ENCODE peak calls at places on chromosomes 13 and 19, in four cellular contexts. G is A549, L is HepG2, K is transverse colon. M is an unnamed sample.

GRCh38 chr13:59250276-59250990 is 913.3 kb downstream of the DIAPH3 start:
- DNase-seq in G (no peak), L (no peak), K (no peak), M (no peak)

GRCh38 chr13:21074601-21075302 is 13.4 kb upstream of the LATS2 start:
- DNase-seq in G (no peak), L (no peak), K (no peak), M (peak; percentile 78)

GRCh38 chr13:99417821-99418662 is 83.2 kb upstream of the TM9SF2 start:
- DNase-seq in G (no peak), L (no peak), K (no peak), M (no peak)

GRCh38 chr13:23510979-23511735 is 59.1 kb upstream of the TNFRSF19 start:
- DNase-seq in G (no peak), L (peak; percentile 62), K (no peak), M (no peak)

GRCh38 chr13:29902632-29903305 is 52.4 kb upstream of the UBL3 start:
- DNase-seq in G (no peak), L (no peak), K (no peak), M (no peak)

GRCh38 chr13:106867249-106867648 is 299.3 kb upstream of the ARGLU1 start:
- DNase-seq in G (no peak), L (no peak), K (no peak), M (no peak)

GRCh38 chr19:1107655-1108261 is 4.0 kb downstream of the GPX4 start:
- DNase-seq in G (no peak), L (no peak), K (no peak), M (no peak)

GRCh38 chr19:39858541-39858940 is 12.4 kb upstream of the FBL start:
- DNase-seq in G (no peak), L (peak; percentile 35), K (peak; percentile 50), M (peak; percentile 80)

GRCh38 chr19:4547303-4548237 is 7.7 kb upstream of the LRG1 start:
- DNase-seq in G (no peak), L (no peak), K (no peak), M (no peak)

GRCh38 chr13:26502826-26503225 is 54.7 kb upstream of the WASF3 start:
- DNase-seq in G (no peak), L (no peak), K (no peak), M (peak; percentile 80)

GRCh38 chr19:13844130-13844631 is 32.8 kb upstream of the NANOS3 start:
- DNase-seq in G (no peak), L (no peak), K (no peak), M (no peak)

GRCh38 chr13:30639671-30640070 is 22.0 kb downstream of the USPL1 start:
- DNase-seq in G (no peak), L (no peak), K (no peak), M (no peak)

GRCh38 chr13:25844559-25845434 is 207.0 kb downstream of the SHISA2 start:
- DNase-seq in G (no peak), L (no peak), K (no peak), M (no peak)

GRCh38 chr13:98563071-98563470 is 13.8 kb downstream of the STK24 start:
- DNase-seq in G (no peak), L (no peak), K (no peak), M (peak; percentile 54)

GRCh38 chr13:77544365-77544764 is 8.9 kb downstream of the SCEL start:
- DNase-seq in G (no peak), L (no peak), K (peak; percentile 8), M (peak; percentile 73)

GRCh38 chr19:49506575-49507105 is 5.8 kb upstream of the FCGRT start:
- DNase-seq in G (peak; percentile 80), L (peak; percentile 71), K (peak; percentile 83), M (no peak)

GRCh38 chr19:11399667-11400066 is 15.6 kb upstream of the EPOR start:
- DNase-seq in G (no peak), L (no peak), K (no peak), M (no peak)

GRCh38 chr19:17404015-17404414 is 1.4 kb downstream of the BST2 start:
- DNase-seq in G (no peak), L (no peak), K (no peak), M (no peak)

GRCh38 chr19:30065680-30066606 is 123.9 kb downstream of the URI1 start:
- DNase-seq in G (no peak), L (no peak), K (peak; percentile 0), M (no peak)

GRCh38 chr19:10988380-10988779 is 27.6 kb downstream of the SMARCA4 start:
- DNase-seq in G (no peak), L (no peak), K (no peak), M (no peak)

GRCh38 chr13:49457221-49457620 is 13.1 kb downstream of the SETDB2 start:
- DNase-seq in G (no peak), L (no peak), K (no peak), M (no peak)

GRCh38 chr19:34345934-34346333 is 19.1 kb upstream of the GPI start:
- DNase-seq in G (peak; percentile 91), L (peak; percentile 63), K (peak; percentile 81), M (no peak)

GRCh38 chr13:82879921-82880320 is 1002.4 kb downstream of the SLITRK1 start:
- DNase-seq in G (no peak), L (no peak), K (no peak), M (no peak)

GRCh38 chr19:4278460-4278901 is 585 bp upstream of the SHD start:
- DNase-seq in G (no peak), L (no peak), K (no peak), M (no peak)

GRCh38 chr19:34088292-34088691 is 84.0 kb upstream of the LSM14A start:
- DNase-seq in G (no peak), L (no peak), K (no peak), M (no peak)

GRCh38 chr13:112825071-112825470 is 135.2 kb downstream of the ATP11A start:
- DNase-seq in G (no peak), L (no peak), K (no peak), M (peak; percentile 20)

GRCh38 chr19:50835785-50836542 is 2.6 kb upstream of the KLK15 start:
- DNase-seq in G (peak; percentile 95), L (peak; percentile 38), K (peak; percentile 89), M (peak; percentile 78)

GRCh38 chr13:27868639-27869435 is 51.0 kb upstream of the PDX1 start:
- DNase-seq in G (no peak), L (no peak), K (no peak), M (no peak)

GRCh38 chr13:94585543-94586101 is 10.3 kb downstream of the TGDS start:
- DNase-seq in G (no peak), L (no peak), K (no peak), M (no peak)

GRCh38 chr13:33633701-33634525 is 184.0 kb upstream of the RFC3 start:
- DNase-seq in G (no peak), L (peak; percentile 39), K (no peak), M (no peak)

GRCh38 chr19:41753159-41753558 is 2.2 kb upstream of the CEACAM6 start:
- DNase-seq in G (peak; percentile 74), L (peak; percentile 6), K (peak; percentile 83), M (no peak)

GRCh38 chr19:38224014-38224862 is at the start of gene DPF1:
- DNase-seq in G (peak; percentile 100), L (peak; percentile 78), K (peak; percentile 24), M (no peak)

GRCh38 chr19:35736913-35737886 is 5.1 kb downstream of the IGFLR1 start:
- DNase-seq in G (peak; percentile 82), L (no peak), K (no peak), M (no peak)

GRCh38 chr19:35733180-35734125 is 8.8 kb downstream of the IGFLR1 start:
- DNase-seq in G (no peak), L (no peak), K (no peak), M (no peak)

GRCh38 chr19:35734273-35734672 is 8.0 kb downstream of the IGFLR1 start:
- DNase-seq in G (no peak), L (no peak), K (no peak), M (no peak)

GRCh38 chr19:35732540-35733179 is 9.6 kb downstream of the IGFLR1 start:
- DNase-seq in G (no peak), L (no peak), K (no peak), M (no peak)

DNA sequence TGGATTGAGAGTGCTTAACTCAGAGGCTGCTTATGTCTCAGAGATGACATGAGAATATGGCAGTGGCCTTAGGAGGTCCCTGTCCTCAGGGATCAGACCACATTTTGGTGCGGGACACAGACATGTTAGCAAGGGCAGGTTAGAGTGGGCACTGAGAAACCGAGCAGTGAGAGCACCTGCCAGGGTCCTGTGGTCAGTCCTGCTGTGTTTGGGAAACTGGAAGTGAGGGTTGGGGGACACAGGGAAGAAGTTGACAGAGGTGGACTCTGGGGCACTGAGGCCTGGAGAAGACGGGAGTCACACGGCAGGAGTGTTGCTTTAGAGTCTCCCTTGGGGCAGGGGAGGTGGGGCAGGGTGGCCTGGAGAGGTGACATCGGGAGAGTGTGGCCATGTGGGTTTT is 7.4 kb downstream of the IGFLR1 start:
- DNase-seq in G (no peak), L (no peak), K (no peak), M (no peak)
- TF ChIP-seq CTCF in G (no peak), L (no peak), K (no peak), M (no peak)

DNA sequence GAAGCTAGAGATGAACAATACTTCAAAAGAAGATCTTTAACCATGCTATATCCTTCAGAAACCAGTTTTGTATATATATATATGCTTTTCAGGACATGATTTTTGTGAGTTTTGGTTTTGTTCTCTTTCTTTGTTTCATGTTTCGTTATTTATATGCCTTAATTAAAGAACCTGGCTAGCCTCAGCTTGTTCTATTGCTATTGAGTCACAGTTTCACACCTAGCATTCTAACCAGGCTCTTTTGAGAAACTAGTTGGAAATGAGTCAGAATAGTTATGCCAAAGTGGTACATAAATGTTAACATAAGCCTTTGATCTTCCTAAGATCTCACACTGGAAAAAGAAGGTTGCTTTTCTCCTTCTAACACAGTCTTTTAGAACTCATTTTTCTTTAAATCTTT is 1925.2 kb downstream of the OLFM4 start:
- DNase-seq in G (no peak), L (no peak), K (no peak), M (no peak)
- TF ChIP-seq EP300 in G (no peak), L (no peak), K (no peak), M (no peak)

GRCh38 chr13:113841355-113841653 is 22.6 kb downstream of the GAS6 start:
- DNase-seq in G (no peak), L (no peak), K (no peak), M (no peak)
- H3K4me1 ChIP-seq in G (peaks cover 30% of the 10 kb centered on the region), L (peaks cover 40% of the 10 kb centered on the region), K (peaks cover 46% of the 10 kb centered on the region), M (peaks cover 42% of the 10 kb centered on the region)

DNA sequence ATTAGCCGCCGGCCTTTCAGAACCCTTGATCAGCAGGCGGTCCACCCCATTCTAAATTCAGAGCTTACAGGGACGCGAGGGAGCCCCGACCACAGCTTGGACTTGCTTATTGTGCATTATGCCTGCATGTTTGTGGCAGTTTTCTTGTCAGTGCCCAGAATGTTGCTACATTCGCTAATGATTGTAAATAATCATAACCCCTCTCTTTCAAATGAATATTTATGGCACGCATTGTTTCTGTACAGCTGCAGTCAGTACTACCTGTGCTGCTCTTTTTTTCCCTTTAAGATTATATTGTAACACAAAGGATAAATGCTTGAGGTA is 321 bp upstream of the VPS36 start:
- DNase-seq in G (no peak), L (no peak), K (no peak), M (no peak)
- TF ChIP-seq CTCF in G (no peak), L (no peak), K (no peak), M (peak; percentile 80)

GRCh38 chr13:41059896-41060722 is 1.2 kb upstream of the WBP4 start:
- DNase-seq in G (peak; percentile 53), L (peak; percentile 92), K (peak; percentile 94), M (peak; percentile 96)
- TF ChIP-seq EP300 in G (no peak), L (no peak), K (peak; percentile 85), M (peak; percentile 29)

DNA sequence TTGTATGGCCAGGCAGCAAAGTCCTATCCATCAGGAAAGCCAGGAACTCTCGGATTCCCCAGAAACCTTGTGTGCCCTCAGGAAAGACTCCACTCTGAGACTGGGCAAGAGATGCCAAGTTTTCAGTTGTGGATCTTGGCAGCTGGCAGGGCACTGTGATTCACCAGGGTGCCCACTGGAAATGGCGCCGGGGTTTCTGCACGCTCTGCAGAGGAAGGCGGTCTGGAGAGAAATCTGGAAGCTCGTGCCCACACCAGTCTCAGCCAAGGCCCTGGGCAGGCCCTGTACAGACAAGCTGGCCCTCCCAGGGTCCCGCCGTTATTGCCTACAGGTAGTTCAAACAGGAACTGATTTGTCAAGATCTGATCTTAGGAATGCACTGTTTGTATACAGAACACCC is 4.9 kb downstream of the NAPA start:
- DNase-seq in G (no peak), L (no peak), K (no peak), M (peak; percentile 84)
- H3K4me1 ChIP-seq in G (peaks cover 22% of the 10 kb centered on the region), L (peaks cover 23% of the 10 kb centered on the region), K (peaks cover 40% of the 10 kb centered on the region), M (peaks cover 79% of the 10 kb centered on the region)